ENCODE peak calls at places on chromosomes 4 and X, in four cellular contexts. C, V, S and B are unnamed samples.

GRCh38 chrX:107579956-107580355 is 48.4 kb upstream of the PRPS1 start:
- DNase-seq in C (no peak), V (no peak), S (no peak), B (no peak)

GRCh38 chr4:52659722-52660261 is 691 bp upstream of the USP46 start:
- DNase-seq in C (peak), V (no peak), S (peak), B (no peak)

GRCh38 chr4:76984127-76984526 is 34.6 kb downstream of the SEPTIN11 start:
- DNase-seq in C (peak), V (no peak), S (peak), B (no peak)

GRCh38 chr4:138967313-138967712 is 48.3 kb upstream of the NOCT start:
- DNase-seq in C (peak), V (no peak), S (no peak), B (no peak)

GRCh38 chrX:40057405-40057804 is 40.4 kb downstream of the BCOR start:
- DNase-seq in C (no peak), V (no peak), S (no peak), B (no peak)

GRCh38 chrX:105909576-105909975 is 87.2 kb downstream of the NRK start:
- DNase-seq in C (no peak), V (no peak), S (no peak), B (no peak)

GRCh38 chr4:151801547-151802516 is 41.0 kb upstream of the GATB start:
- DNase-seq in C (peak), V (peak), S (peak), B (peak)

GRCh38 chr4:48799157-48799556 is 19.1 kb upstream of the FRYL start:
- DNase-seq in C (no peak), V (no peak), S (no peak), B (no peak)

GRCh38 chr4:30720656-30721352 is 635 bp downstream of the PCDH7 start:
- DNase-seq in C (no peak), V (no peak), S (no peak), B (no peak)

DNA sequence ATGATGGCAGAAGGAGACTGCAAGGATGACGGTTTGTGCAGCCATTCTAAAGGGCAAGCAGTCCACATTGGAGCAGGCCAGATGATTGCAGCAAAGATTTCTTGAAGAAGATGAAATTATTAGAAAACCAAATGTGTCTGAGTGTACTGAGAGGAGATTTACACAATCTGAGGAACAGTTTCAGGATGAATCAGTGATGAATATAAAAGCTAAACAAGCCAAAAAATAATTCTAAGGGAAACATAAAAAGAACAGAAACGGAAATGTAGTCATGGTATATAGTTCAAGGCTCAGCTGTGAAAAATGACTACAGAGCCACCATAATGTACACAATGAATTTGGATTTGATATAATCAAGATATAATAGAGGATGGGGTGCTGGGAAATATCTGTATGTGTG is 168.5 kb downstream of the PDGFC start:
- DNase-seq in C (no peak), V (no peak), S (no peak), B (no peak)
- TF ChIP-seq TCF7L2 in C (no peak), V (no peak), S (no peak), B (no peak)

GRCh38 chr4:150217804-150218203 is 139.6 kb downstream of the DCLK2 start:
- DNase-seq in C (no peak), V (no peak), S (no peak), B (no peak)
- TF ChIP-seq TCF7L2 in C (no peak), V (no peak), S (no peak), B (no peak)

GRCh38 chrX:110145854-110146253 is 142.9 kb downstream of the TMEM164 start:
- DNase-seq in C (no peak), V (no peak), S (peak), B (no peak)
- TF ChIP-seq TCF7L2 in C (no peak), V (no peak), S (no peak), B (no peak)

GRCh38 chrX:150201841-150202240 is 161.3 kb upstream of the MAMLD1 start:
- DNase-seq in C (no peak), V (no peak), S (no peak), B (no peak)
- TF ChIP-seq TCF7L2 in C (no peak), V (no peak), S (no peak), B (no peak)

GRCh38 chr4:144176476-144176875 is 36.0 kb upstream of the GYPA start:
- DNase-seq in C (no peak), V (no peak), S (no peak), B (no peak)

GRCh38 chr4:144181386-144181785 is 40.9 kb upstream of the GYPA start:
- DNase-seq in C (no peak), V (no peak), S (no peak), B (no peak)

GRCh38 chr4:144174401-144175067 is 34.0 kb upstream of the GYPA start:
- DNase-seq in C (peak), V (peak), S (peak), B (peak)

GRCh38 chr4:144179152-144179739 is 38.7 kb upstream of the GYPA start:
- DNase-seq in C (no peak), V (no peak), S (peak), B (no peak)

GRCh38 chr4:144178414-144178813 is 37.9 kb upstream of the GYPA start:
- DNase-seq in C (no peak), V (no peak), S (no peak), B (no peak)
- TF ChIP-seq TCF7L2 in C (no peak), V (no peak), S (no peak), B (no peak)

DNA sequence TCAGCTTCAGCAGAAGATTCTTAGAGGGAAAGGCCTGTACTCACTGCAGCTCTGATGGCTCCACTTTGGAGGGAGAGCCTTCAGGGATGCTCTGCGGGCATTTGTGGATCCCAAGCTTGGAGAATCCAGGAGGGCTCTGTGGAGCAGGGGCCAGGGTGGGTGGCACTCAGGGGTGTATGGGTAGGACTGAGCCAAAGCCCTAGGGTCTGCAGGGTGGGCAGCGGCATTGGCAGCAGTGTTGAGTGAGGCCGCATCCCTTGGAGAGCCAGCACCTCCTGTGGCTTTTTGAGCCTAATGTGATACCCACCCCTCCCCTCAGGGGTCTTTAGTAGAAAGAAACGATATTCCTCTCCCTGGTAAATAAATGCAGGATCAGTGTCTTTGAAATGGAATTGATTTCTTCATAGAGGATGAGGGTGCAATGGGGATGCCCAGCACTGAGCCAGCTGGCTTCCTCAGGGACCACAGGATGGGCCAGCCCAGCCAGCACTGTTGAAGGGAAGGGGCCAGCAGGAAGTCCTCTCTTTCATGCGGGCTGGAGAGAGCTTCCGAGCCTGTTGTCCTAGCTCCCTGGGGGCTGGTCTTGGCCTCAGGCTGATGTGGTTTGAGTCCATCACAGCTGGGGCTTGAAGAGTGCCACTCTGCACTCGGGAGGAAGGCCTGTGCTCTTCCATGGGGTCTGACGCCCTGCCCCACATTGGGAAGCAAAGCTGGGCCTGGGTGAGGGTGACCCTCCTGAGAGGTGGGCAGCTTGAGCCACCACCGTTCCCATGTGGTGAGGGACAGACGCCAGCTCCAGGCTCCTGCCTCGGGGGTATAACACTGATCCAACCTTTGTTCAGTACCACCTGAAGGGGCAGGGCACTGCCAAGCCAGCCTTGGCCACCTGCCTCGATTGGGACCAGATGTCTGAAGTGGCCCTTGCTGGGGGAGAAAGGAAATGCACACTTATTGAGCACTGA is 49.5 kb downstream of the PSAPL1 start:
- DNase-seq in C (no peak), V (no peak), S (no peak), B (no peak)
- TF ChIP-seq TCF7L2 in C (no peak), V (no peak), S (no peak), B (no peak)